ENCODE peak calls at places on chromosomes 13 and 19, in eight cellular contexts. O, Q, X, R, W, E, H and T are unnamed samples.

GRCh38 chr19:52991021-52991420 is 22.7 kb upstream of the ERVV-1 start:
- DNase-seq in R (no peak), W (no peak), O (no peak), Q (no peak), X (no peak), E (no peak), H (no peak), T (peak; percentile 85)

GRCh38 chr19:36054119-36054732 is at the start of gene THAP8:
- DNase-seq in R (peak; percentile 97), Q (peak; percentile 95), E (peak; percentile 100), W (peak; percentile 99), O (peak; percentile 98), X (peak; percentile 99), H (peak; percentile 100), T (peak; percentile 99)

GRCh38 chr19:51078104-51078503 is 4.6 kb downstream of the KLK14 start:
- DNase-seq in W (no peak), X (no peak), Q (no peak), R (no peak), H (no peak), E (no peak), O (no peak), T (no peak)

GRCh38 chr13:95231393-95231792 is 69.9 kb downstream of the ABCC4 start:
- DNase-seq in X (no peak), Q (no peak), W (no peak), H (no peak), R (no peak), E (no peak), O (no peak), T (no peak)

GRCh38 chr13:36395280-36395679 is 37.0 kb upstream of the CCNA1 start:
- DNase-seq in W (no peak), H (no peak), Q (peak; percentile 44), O (no peak), E (peak; percentile 17), X (peak; percentile 81), R (no peak), T (peak; percentile 35)

GRCh38 chr13:102902789-102903347 is 57.0 kb downstream of the ERCC5 start:
- DNase-seq in E (no peak), X (no peak), W (no peak), O (no peak), Q (no peak), R (no peak), H (no peak), T (no peak)

GRCh38 chr13:110137677-110138008 is 169.3 kb downstream of the COL4A1 start:
- DNase-seq in O (no peak), W (peak; percentile 78), E (peak; percentile 65), H (no peak), Q (peak; percentile 58), X (no peak), R (no peak), T (peak; percentile 80)

GRCh38 chr19:44582581-44583265 is 30.6 kb upstream of the IGSF23 start:
- DNase-seq in Q (peak; percentile 37), H (no peak), E (no peak), W (peak; percentile 21), X (peak; percentile 28), O (peak; percentile 34), R (peak; percentile 35), T (peak; percentile 55)

GRCh38 chr13:106340249-106340648 is 195.2 kb downstream of the EFNB2 start:
- DNase-seq in Q (no peak), O (no peak), R (no peak), X (no peak), E (no peak), H (no peak), W (no peak), T (no peak)

GRCh38 chr13:24251525-24251924 is 57.9 kb upstream of the C1QTNF9 start:
- DNase-seq in E (no peak), W (no peak), X (no peak), O (no peak), R (no peak), H (peak; percentile 68), Q (no peak), T (no peak)

GRCh38 chr19:45168767-45169351 is 8.1 kb upstream of the NKPD1 start:
- DNase-seq in X (no peak), R (no peak), Q (no peak), E (no peak), W (no peak), H (no peak), O (no peak), T (no peak)

GRCh38 chr19:52331757-52332156 is 4.3 kb upstream of the ZNF610 start:
- DNase-seq in R (no peak), Q (no peak), E (no peak), W (no peak), X (peak; percentile 15), O (no peak), H (no peak), T (no peak)

DNA sequence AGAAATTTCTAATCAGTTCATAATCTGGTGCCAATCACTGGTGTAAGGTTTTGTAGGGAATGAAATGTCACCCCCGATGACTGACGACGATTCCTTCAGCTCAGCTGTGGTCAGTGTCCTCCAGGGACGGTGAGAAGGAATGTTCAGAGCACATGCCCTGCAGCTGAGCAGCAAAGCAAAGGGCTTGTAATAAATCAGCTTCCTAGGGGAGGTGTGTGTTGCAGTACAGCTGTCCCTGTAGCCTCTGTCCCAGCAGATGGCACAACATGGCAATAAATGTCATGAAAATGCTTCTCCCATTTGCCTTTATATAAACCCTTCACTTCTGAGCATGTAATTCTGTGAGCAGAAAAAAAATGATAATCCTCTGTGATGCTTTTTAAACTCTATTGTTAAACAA is 102.4 kb downstream of the FAM216B start:
- DNase-seq in H (no peak), E (no peak), R (no peak), Q (peak; percentile 30), X (peak; percentile 61), O (no peak), W (no peak), T (peak; percentile 62)
- TF ChIP-seq CTCF in H (no peak), E (no peak), R (no peak), Q (peak; percentile 40), X (no peak), O (no peak), W (peak; percentile 26), T (peak; percentile 46)

DNA sequence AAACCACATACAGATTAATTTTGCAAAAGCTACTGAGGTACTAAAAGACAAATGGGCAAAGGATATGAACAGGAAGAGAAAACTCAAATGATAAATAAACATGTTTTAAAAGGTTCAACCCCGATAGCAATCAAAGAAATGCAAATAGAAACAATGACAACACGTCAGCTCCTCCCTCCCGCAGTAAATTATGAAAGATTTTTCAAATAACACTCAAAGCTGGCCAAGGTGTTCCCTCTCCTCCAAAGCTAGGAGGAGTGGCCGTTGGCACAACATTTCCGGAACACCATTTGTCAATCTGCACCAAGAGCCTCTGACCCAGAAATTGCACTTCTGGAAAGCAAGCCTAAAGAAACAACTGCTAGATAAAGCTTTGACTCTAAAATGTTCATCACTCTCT is 28.3 kb downstream of the INSR start:
- DNase-seq in W (no peak), R (no peak), O (no peak), H (no peak), Q (no peak), E (no peak), X (no peak), T (peak; percentile 56)
- TF ChIP-seq CTCF in W (no peak), R (no peak), O (no peak), H (no peak), Q (no peak), E (no peak), X (no peak), T (no peak)

GRCh38 chr13:100659578-100659977 is 15.0 kb downstream of the TMTC4 start:
- DNase-seq in X (no peak), H (no peak), W (no peak), Q (no peak), E (no peak), R (no peak), O (no peak), T (no peak)
- TF ChIP-seq CTCF in X (no peak), H (no peak), W (no peak), Q (no peak), E (no peak), R (no peak), O (no peak), T (no peak)

DNA sequence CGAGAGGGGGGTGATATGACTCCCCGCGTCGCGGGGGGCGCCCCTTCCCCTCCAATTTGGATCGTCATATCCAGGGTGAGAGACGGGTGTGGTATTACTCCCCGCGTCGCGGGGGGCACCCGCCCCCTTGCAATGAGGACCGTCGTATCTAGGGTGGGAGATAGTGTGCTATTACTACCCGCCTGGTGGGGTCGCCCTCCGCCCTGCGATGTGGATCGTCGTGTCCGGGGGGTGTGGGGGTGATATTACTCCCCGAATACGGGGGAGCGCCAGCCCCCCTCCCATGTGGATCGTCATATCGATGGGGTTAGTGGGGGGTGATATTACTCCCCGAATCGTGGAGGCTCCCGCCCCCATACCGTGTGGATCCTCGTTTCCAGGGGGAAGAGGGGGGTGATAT is 29.2 kb upstream of the RGCC start:
- DNase-seq in E (peak; percentile 24), Q (no peak), O (no peak), R (peak; percentile 16), H (peak; percentile 29), X (no peak), W (no peak), T (no peak)
- TF ChIP-seq CTCF in E (peak; percentile 39), Q (no peak), O (peak; percentile 29), R (peak; percentile 35), H (peak; percentile 54), X (no peak), W (peak; percentile 45), T (no peak)

GRCh38 chr19:33771308-33772101 is 25.2 kb upstream of the KCTD15 start:
- DNase-seq in X (peak; percentile 57), E (peak; percentile 84), Q (peak; percentile 79), R (peak; percentile 90), O (peak; percentile 84), W (peak; percentile 88), H (peak; percentile 43), T (peak; percentile 75)
- TF ChIP-seq CTCF in X (peak; percentile 81), E (peak; percentile 88), Q (peak; percentile 77), R (peak; percentile 92), O (peak; percentile 93), W (peak; percentile 92), H (peak; percentile 47), T (peak; percentile 83)

DNA sequence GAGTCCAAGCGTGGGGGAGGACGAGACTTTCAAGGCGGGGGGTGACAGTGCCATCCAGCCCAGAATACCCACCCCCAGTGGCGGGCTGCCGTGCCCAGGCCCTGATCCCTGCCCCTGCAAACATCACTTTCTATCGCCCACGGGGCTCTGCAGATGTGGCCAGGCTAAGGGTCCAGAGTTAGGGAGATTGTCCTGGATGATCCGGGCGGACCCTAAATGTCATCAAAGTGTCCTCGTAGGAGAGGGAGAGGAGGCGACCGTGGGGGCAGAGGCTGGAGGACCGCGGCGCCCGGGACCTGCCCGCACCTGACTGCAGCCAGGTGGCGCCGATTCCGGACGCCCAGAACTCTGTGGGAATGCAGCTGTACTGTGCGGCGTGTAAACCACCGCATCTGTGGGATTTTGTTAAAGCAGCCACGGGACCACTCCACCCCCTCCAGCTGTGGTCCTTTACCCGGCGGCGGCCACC is 32.4 kb downstream of the GJA3 start:
- DNase-seq in W (no peak), O (no peak), Q (peak; percentile 50), R (no peak), X (no peak), E (no peak), H (no peak), T (no peak)
- TF ChIP-seq CTCF in W (peak; percentile 39), O (peak; percentile 51), Q (peak; percentile 71), R (no peak), X (no peak), E (no peak), H (no peak), T (peak; percentile 4)